ENCODE peak calls at places on chromosomes 3 and 15, in six cellular contexts. M is AG10803, I is neural progenitor cell, E is fibroblast of lung, L is upper lobe of right lung, Z is heart right ventricle. D is an unnamed sample.
A peak's percentile ranks its signal among the peaks of the same experiment; 100 is the strongest.

GRCh38 chr15:41558400-41559238 is at the start of gene TYRO3:
- DNase-seq in M (peak; percentile 27), I (peak; percentile 86), E (peak; percentile 21), L (peak; percentile 84), Z (peak; percentile 66), D (peak; percentile 43)

GRCh38 chr3:11768604-11769003 is 78.1 kb downstream of the TAMM41 start:
- DNase-seq in M (no peak), I (no peak), E (no peak), L (no peak), Z (no peak), D (no peak)

GRCh38 chr15:76061700-76062099 is 1.9 kb downstream of the TMEM266 start:
- DNase-seq in M (no peak), I (no peak), E (no peak), L (no peak), Z (no peak), D (no peak)

GRCh38 chr3:129622933-129623332 is 16.5 kb upstream of the PLXND1 start:
- DNase-seq in M (no peak), I (no peak), E (no peak), L (peak; percentile 63), Z (peak; percentile 17), D (no peak)

GRCh38 chr15:93312891-93313486 is 224.0 kb upstream of the RGMA start:
- DNase-seq in M (no peak), I (peak; percentile 86), E (no peak), L (no peak), Z (no peak), D (no peak)

GRCh38 chr3:95725770-95726169 is 1088.6 kb upstream of the EPHA6 start:
- DNase-seq in M (no peak), I (no peak), E (no peak), L (no peak), Z (no peak), D (no peak)

GRCh38 chr3:131009698-131010097 is 16.9 kb downstream of the ASTE1 start:
- DNase-seq in M (no peak), I (no peak), E (no peak), L (no peak), Z (no peak), D (no peak)

GRCh38 chr3:86990734-86991481 is at the start of gene VGLL3:
- DNase-seq in M (peak; percentile 92), I (peak; percentile 87), E (peak; percentile 90), L (peak; percentile 84), Z (peak; percentile 72), D (peak; percentile 88)

GRCh38 chr15:62254137-62254934 is 89.3 kb upstream of the C2CD4B start:
- DNase-seq in M (peak; percentile 34), I (peak; percentile 89), E (peak; percentile 55), L (peak; percentile 72), Z (peak; percentile 76), D (peak; percentile 80)

GRCh38 chr15:54250351-54250750 is 272.1 kb downstream of the UNC13C start:
- DNase-seq in M (no peak), I (no peak), E (no peak), L (no peak), Z (no peak), D (no peak)

GRCh38 chr3:172516318-172517214 is 6.7 kb downstream of the TNFSF10 start:
- DNase-seq in M (peak; percentile 77), I (no peak), E (peak; percentile 79), L (no peak), Z (peak; percentile 23), D (peak; percentile 87)

GRCh38 chr3:64908292-64908691 is 220.5 kb upstream of the ADAMTS9 start:
- DNase-seq in M (no peak), I (no peak), E (no peak), L (no peak), Z (no peak), D (peak; percentile 31)

GRCh38 chr3:196202516-196202970 is 8.7 kb downstream of the ZDHHC19 start:
- DNase-seq in M (peak; percentile 48), I (no peak), E (peak; percentile 42), L (peak; percentile 81), Z (peak; percentile 40), D (peak; percentile 22)

GRCh38 chr15:74176262-74177208 is 3.0 kb downstream of the ISLR start:
- DNase-seq in M (no peak), I (peak; percentile 67), E (no peak), L (peak; percentile 46), Z (no peak), D (no peak)

GRCh38 chr15:85329561-85330421 is 50.6 kb upstream of the AKAP13 start:
- DNase-seq in M (peak; percentile 63), I (no peak), E (peak; percentile 85), L (no peak), Z (peak; percentile 29), D (peak; percentile 51)

GRCh38 chr3:8497582-8497981 is 4.0 kb upstream of the LMCD1 start:
- DNase-seq in M (no peak), I (no peak), E (no peak), L (no peak), Z (no peak), D (no peak)

GRCh38 chr15:88656760-88657221 is 18.0 kb downstream of the ISG20 start:
- DNase-seq in M (no peak), I (no peak), E (no peak), L (no peak), Z (no peak), D (no peak)

GRCh38 chr15:88498991-88499390 is 31.5 kb downstream of the MRPS11 start:
- DNase-seq in M (no peak), I (peak; percentile 31), E (no peak), L (no peak), Z (no peak), D (no peak)

GRCh38 chr3:155426524-155427230 is 133.2 kb upstream of the STRIT1 start:
- DNase-seq in M (peak; percentile 63), I (no peak), E (no peak), L (no peak), Z (no peak), D (no peak)

GRCh38 chr3:17623464-17623863 is 119.0 kb downstream of the TBC1D5 start:
- DNase-seq in M (no peak), I (no peak), E (no peak), L (no peak), Z (no peak), D (no peak)

GRCh38 chr15:50767332-50767861 is 1.9 kb upstream of the SPPL2A start:
- DNase-seq in M (no peak), I (no peak), E (no peak), L (no peak), Z (no peak), D (no peak)

GRCh38 chr15:75705854-75706681 is 6.6 kb downstream of the CSPG4 start:
- DNase-seq in M (no peak), I (no peak), E (no peak), L (no peak), Z (no peak), D (no peak)

GRCh38 chr3:56802411-56802745 is 629 bp upstream of the ARHGEF3 start:
- DNase-seq in M (no peak), I (no peak), E (no peak), L (no peak), Z (no peak), D (no peak)

GRCh38 chr3:10263549-10264363 is 15.5 kb downstream of the TATDN2 start:
- DNase-seq in M (peak; percentile 45), I (peak; percentile 79), E (peak; percentile 46), L (no peak), Z (no peak), D (peak; percentile 58)
- TF ChIP-seq CTCF in M (peak; percentile 67), I (peak; percentile 55), E (peak; percentile 59), L (peak; percentile 45), Z (peak; percentile 36), D (peak; percentile 56)

GRCh38 chr15:52261498-52262242 is 33.9 kb downstream of the MYO5C start:
- DNase-seq in M (peak; percentile 64), I (peak; percentile 89), E (peak; percentile 79), L (no peak), Z (peak; percentile 40), D (peak; percentile 87)
- H3K4me3 ChIP-seq in M (no peak overlapping the region), I (no peak overlapping the region), E (no peak overlapping the region), L (no peak overlapping the region), Z (no peak overlapping the region), D (no peak overlapping the region)

DNA sequence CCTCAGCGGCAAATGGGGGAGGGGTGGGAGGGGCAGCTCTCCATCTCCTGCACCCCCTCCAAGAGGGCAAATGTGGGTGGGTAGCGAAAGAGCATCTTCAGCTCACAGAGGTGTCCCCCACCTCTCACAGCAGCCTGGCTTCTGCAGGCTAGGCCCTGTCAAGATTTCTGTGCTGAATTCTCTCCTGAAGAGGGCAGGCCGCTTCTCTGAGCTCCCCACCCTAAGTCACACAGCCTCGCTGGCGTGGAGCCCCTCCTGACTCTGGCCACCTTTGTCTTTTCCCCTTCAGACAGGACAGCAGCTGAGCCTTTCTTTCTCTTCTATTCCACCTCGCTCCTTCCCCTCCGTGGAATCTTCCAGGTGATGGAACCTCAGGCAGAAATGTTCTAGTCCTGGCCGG is 26.3 kb upstream of the ADAMTS7 start:
- DNase-seq in M (no peak), I (peak; percentile 45), E (no peak), L (no peak), Z (no peak), D (no peak)
- TF ChIP-seq CTCF in M (no peak), I (peak; percentile 32), E (no peak), L (no peak), Z (no peak), D (no peak)

GRCh38 chr3:146196789-146197188 is 35.8 kb upstream of the PLOD2 start:
- DNase-seq in M (no peak), I (no peak), E (no peak), L (no peak), Z (no peak), D (no peak)

GRCh38 chr3:146203761-146204160 is 42.8 kb upstream of the PLOD2 start:
- DNase-seq in M (peak; percentile 46), I (no peak), E (no peak), L (no peak), Z (no peak), D (no peak)

GRCh38 chr3:146200461-146201220 is 39.7 kb upstream of the PLOD2 start:
- DNase-seq in M (peak; percentile 52), I (no peak), E (no peak), L (no peak), Z (no peak), D (no peak)

GRCh38 chr3:146195605-146196004 is 34.6 kb upstream of the PLOD2 start:
- DNase-seq in M (peak; percentile 13), I (no peak), E (no peak), L (no peak), Z (no peak), D (no peak)

GRCh38 chr3:146199762-146200161 is 38.8 kb upstream of the PLOD2 start:
- DNase-seq in M (no peak), I (no peak), E (no peak), L (no peak), Z (no peak), D (no peak)
- H3K4me3 ChIP-seq in M (no peak overlapping the region), I (no peak overlapping the region), E (no peak overlapping the region), L (no peak overlapping the region), Z (no peak overlapping the region), D (no peak overlapping the region)

DNA sequence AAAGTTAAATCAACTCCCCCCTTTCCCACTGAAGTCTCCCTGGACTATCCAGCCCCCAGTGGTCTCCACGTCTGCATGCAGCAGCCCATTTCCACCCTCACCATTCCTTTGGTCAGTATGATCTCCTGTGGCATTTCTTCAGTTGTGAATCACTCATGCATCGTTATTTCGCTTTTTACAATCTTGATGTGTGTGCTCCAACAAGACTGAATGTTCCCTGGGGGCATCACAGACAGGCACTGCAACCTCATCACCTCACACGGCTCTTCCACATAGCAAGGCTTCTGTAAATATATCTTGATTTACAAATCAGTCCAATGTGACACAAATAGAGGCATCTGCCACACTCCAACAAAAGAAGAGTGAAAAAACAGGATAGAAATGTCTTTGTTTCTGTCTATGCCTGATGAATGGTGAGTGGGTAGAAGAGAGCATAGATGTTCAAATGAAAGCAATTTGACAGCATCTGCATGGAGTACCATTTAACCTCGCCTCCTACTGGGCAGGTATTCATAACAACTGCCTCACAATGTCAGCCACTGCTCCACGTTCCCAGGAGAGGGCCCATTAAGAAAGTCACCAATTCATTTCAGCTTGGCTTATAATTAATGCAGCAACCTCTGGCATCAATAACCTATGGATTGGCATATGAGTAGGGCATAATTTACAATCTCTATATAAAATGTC is 5.2 kb downstream of the HEG1 start:
- DNase-seq in M (no peak), I (no peak), E (no peak), L (no peak), Z (no peak), D (no peak)
- TF ChIP-seq CTCF in M (no peak), I (no peak), E (no peak), L (no peak), Z (no peak), D (no peak)

D was measured in fibroblast of pulmonary artery.